ENCODE peak calls at places on chromosomes 4 and X, in four cellular contexts. R is IMR-90, Q is mesendoderm, Z is H1. F is an unnamed sample.
A peak's percentile ranks its signal among the peaks of the same experiment; 100 is the strongest.

GRCh38 chr4:76948441-76949292 is 885 bp upstream of the SEPTIN11 start:
- DNase-seq in R (peak; percentile 76), Q (peak; percentile 95), Z (no peak), F (peak; percentile 75)

GRCh38 chr4:4899202-4899925 is 39.9 kb downstream of the MSX1 start:
- DNase-seq in R (no peak), Q (no peak), Z (no peak), F (no peak)

GRCh38 chr4:168636506-168637176 is 139.8 kb downstream of the PALLD start:
- DNase-seq in Z (no peak), R (peak; percentile 88), Q (no peak), F (no peak)

GRCh38 chr4:13266687-13267086 is 217.5 kb downstream of the RAB28 start:
- DNase-seq in Q (no peak), R (no peak), Z (no peak), F (no peak)

GRCh38 chr4:5568336-5568735 is 140.0 kb downstream of the EVC2 start:
- DNase-seq in Z (no peak), R (no peak), Q (no peak), F (no peak)

GRCh38 chr4:123159479-123159878 is 237.1 kb upstream of the NUDT6 start:
- DNase-seq in Z (no peak), R (no peak), Q (peak; percentile 56), F (peak; percentile 38)

GRCh38 chr4:73452953-73453700 is 17.1 kb downstream of the AFP start:
- DNase-seq in Q (peak; percentile 98), Z (no peak), R (no peak), F (no peak)

GRCh38 chr4:168923526-168924194 is 86.4 kb downstream of the CBR4 start:
- DNase-seq in Q (peak; percentile 89), Z (peak; percentile 62), R (peak; percentile 86), F (peak; percentile 62)

GRCh38 chrX:37755073-37755472 is 24.8 kb upstream of the CYBB start:
- DNase-seq in Q (no peak), Z (no peak), R (no peak), F (no peak)

GRCh38 chr4:3303445-3303824 is 10.6 kb downstream of the RGS12 start:
- DNase-seq in Z (no peak), R (no peak), Q (no peak), F (peak; percentile 21)

GRCh38 chr4:128347930-128348660 is 60.5 kb upstream of the PGRMC2 start:
- DNase-seq in Q (no peak), R (peak; percentile 51), Z (no peak), F (no peak)

GRCh38 chrX:6012357-6012756 is 216.3 kb downstream of the NLGN4X start:
- DNase-seq in Z (no peak), R (no peak), Q (no peak), F (no peak)

GRCh38 chrX:119425050-119425449 is 25.9 kb downstream of the SLC25A43 start:
- DNase-seq in Q (no peak), R (no peak), Z (no peak), F (no peak)

GRCh38 chrX:16664059-16664458 is 14.1 kb downstream of the S100G start:
- DNase-seq in R (peak; percentile 67), Z (no peak), Q (no peak), F (no peak)

GRCh38 chrX:38352362-38352761 is at the start of gene OTC:
- DNase-seq in R (no peak), Q (no peak), Z (no peak), F (no peak)

GRCh38 chr4:74934016-74934821 is 1.3 kb downstream of the PARM1 start:
- DNase-seq in R (peak; percentile 14), Z (peak; percentile 55), Q (peak; percentile 41), F (peak; percentile 47)

GRCh38 chr4:46653842-46654241 is 255.2 kb downstream of the COX7B2 start:
- DNase-seq in Q (no peak), Z (no peak), R (no peak), F (no peak)

GRCh38 chrX:113947548-113947947 is 636.3 kb upstream of the HTR2C start:
- DNase-seq in R (no peak), Z (no peak), Q (peak; percentile 27), F (no peak)

GRCh38 chrX:10722804-10723364 is 102.5 kb upstream of the MID1 start:
- DNase-seq in R (peak; percentile 67), Q (peak; percentile 61), Z (peak; percentile 76), F (peak; percentile 46)

GRCh38 chr4:61214680-61215079 is 14.6 kb downstream of the ADGRL3 start:
- DNase-seq in R (no peak), Z (no peak), Q (no peak), F (no peak)

GRCh38 chr4:111334356-111334755 is 711.5 kb upstream of the PITX2 start:
- DNase-seq in R (peak; percentile 47), Q (no peak), Z (no peak), F (no peak)

DNA sequence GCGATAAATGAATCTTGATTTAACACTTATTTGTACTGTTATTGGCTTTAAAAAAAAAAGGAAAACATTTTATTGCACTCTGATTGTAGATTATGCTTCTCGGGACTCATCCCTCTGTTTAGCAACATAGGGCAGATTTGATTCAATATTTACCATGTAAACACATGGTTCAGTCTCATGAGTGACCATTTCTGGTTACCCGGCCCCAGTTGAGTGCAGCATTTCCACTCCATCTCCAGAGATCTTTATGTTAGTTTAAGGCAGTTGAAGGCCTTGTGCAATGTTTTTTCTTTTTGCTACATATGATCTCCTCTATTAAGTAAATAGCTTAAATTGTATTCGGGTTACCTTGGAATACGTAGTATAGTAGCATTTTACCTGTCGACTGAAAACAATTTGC is 143.3 kb upstream of the RPS6KA3 start:
- DNase-seq in Q (no peak), Z (no peak), R (no peak), F (no peak)
- H3K79me1 ChIP-seq in Q (no peaks in the 10 kb centered on the region), Z (no peaks in the 10 kb centered on the region), R (no peaks in the 10 kb centered on the region), F (no peaks in the 10 kb centered on the region)

GRCh38 chrX:142251665-142252064 is 46.6 kb upstream of the MAGEC2 start:
- DNase-seq in Q (no peak), R (no peak), Z (no peak), F (no peak)
- H4K5ac ChIP-seq in Q (no peak overlapping the region), R (no peak overlapping the region), Z (no peak overlapping the region), F (no peak overlapping the region)

GRCh38 chr4:7786517-7786916 is 153.1 kb downstream of the AFAP1 start:
- DNase-seq in Q (no peak), Z (no peak), R (no peak), F (no peak)
- H3K79me1 ChIP-seq in Q (no peaks in the 10 kb centered on the region), Z (no peaks in the 10 kb centered on the region), R (peaks cover 78% of the 10 kb centered on the region), F (no peaks in the 10 kb centered on the region)

GRCh38 chrX:27680726-27681125 is 90.6 kb downstream of the DCAF8L2 start:
- DNase-seq in R (peak; percentile 56), Z (no peak), Q (no peak), F (no peak)
- H4K5ac ChIP-seq in R (no peak overlapping the region), Z (no peak overlapping the region), Q (no peak overlapping the region), F (no peak overlapping the region)